ENCODE peak calls at places on chromosomes 11 and 22, in six cellular contexts. One of them, this sample, is unnamed.

GRCh38 chr22:44279059-44279340 is 33.8 kb downstream of the SHISAL1 start:
- DNase-seq in stimulated activated CD4-positive, alpha-beta T cell treated with anti-CD3 and anti-CD28 coated beads, TNF-alpha, amount 100 ng/mL, for 24 hours: no peak
- DNase-seq in fibroblast of gingiva: no peak
- DNase-seq in right cardiac atrium: no peak
- DNase-seq in stomach: no peak
- DNase-seq in HTR-8/SVneo: no peak
- DNase-seq in this sample: no peak

GRCh38 chr11:102552020-102552419 is 21.5 kb upstream of the MMP7 start:
- DNase-seq in stimulated activated CD4-positive, alpha-beta T cell treated with anti-CD3 and anti-CD28 coated beads, TNF-alpha, amount 100 ng/mL, for 24 hours: no peak
- DNase-seq in fibroblast of gingiva: no peak
- DNase-seq in right cardiac atrium: no peak
- DNase-seq in stomach: no peak
- DNase-seq in HTR-8/SVneo: no peak
- DNase-seq in this sample: no peak

GRCh38 chr11:66936326-66936725 is 21.9 kb downstream of the PC start:
- DNase-seq in stimulated activated CD4-positive, alpha-beta T cell treated with anti-CD3 and anti-CD28 coated beads, TNF-alpha, amount 100 ng/mL, for 24 hours: no peak
- DNase-seq in fibroblast of gingiva: peak
- DNase-seq in right cardiac atrium: no peak
- DNase-seq in stomach: no peak
- DNase-seq in HTR-8/SVneo: no peak
- DNase-seq in this sample: no peak

GRCh38 chr11:118634435-118635236 is 27.2 kb downstream of the PHLDB1 start:
- DNase-seq in stimulated activated CD4-positive, alpha-beta T cell treated with anti-CD3 and anti-CD28 coated beads, TNF-alpha, amount 100 ng/mL, for 24 hours: no peak
- DNase-seq in fibroblast of gingiva: peak
- DNase-seq in right cardiac atrium: peak
- DNase-seq in stomach: peak
- DNase-seq in HTR-8/SVneo: no peak
- DNase-seq in this sample: no peak

GRCh38 chr11:88292156-88292844 is 45.2 kb downstream of the CTSC start:
- DNase-seq in stimulated activated CD4-positive, alpha-beta T cell treated with anti-CD3 and anti-CD28 coated beads, TNF-alpha, amount 100 ng/mL, for 24 hours: no peak
- DNase-seq in fibroblast of gingiva: peak
- DNase-seq in right cardiac atrium: peak
- DNase-seq in stomach: peak
- DNase-seq in HTR-8/SVneo: peak
- DNase-seq in this sample: peak

GRCh38 chr11:44261800-44262591 is 47.9 kb downstream of the ALX4 start:
- DNase-seq in stimulated activated CD4-positive, alpha-beta T cell treated with anti-CD3 and anti-CD28 coated beads, TNF-alpha, amount 100 ng/mL, for 24 hours: no peak
- DNase-seq in fibroblast of gingiva: no peak
- DNase-seq in right cardiac atrium: no peak
- DNase-seq in stomach: no peak
- DNase-seq in HTR-8/SVneo: no peak
- DNase-seq in this sample: no peak

GRCh38 chr11:61281581-61282250 is 13.4 kb downstream of the VWCE start:
- DNase-seq in stimulated activated CD4-positive, alpha-beta T cell treated with anti-CD3 and anti-CD28 coated beads, TNF-alpha, amount 100 ng/mL, for 24 hours: no peak
- DNase-seq in fibroblast of gingiva: no peak
- DNase-seq in right cardiac atrium: peak
- DNase-seq in stomach: peak
- DNase-seq in HTR-8/SVneo: no peak
- DNase-seq in this sample: no peak

GRCh38 chr22:19355413-19356157 is 64.1 kb upstream of the CLTCL1 start:
- DNase-seq in stimulated activated CD4-positive, alpha-beta T cell treated with anti-CD3 and anti-CD28 coated beads, TNF-alpha, amount 100 ng/mL, for 24 hours: no peak
- DNase-seq in fibroblast of gingiva: no peak
- DNase-seq in right cardiac atrium: no peak
- DNase-seq in stomach: no peak
- DNase-seq in HTR-8/SVneo: no peak
- DNase-seq in this sample: no peak

GRCh38 chr11:116892374-116892773 is 55.0 kb upstream of the APOA1 start:
- DNase-seq in stimulated activated CD4-positive, alpha-beta T cell treated with anti-CD3 and anti-CD28 coated beads, TNF-alpha, amount 100 ng/mL, for 24 hours: no peak
- DNase-seq in fibroblast of gingiva: no peak
- DNase-seq in right cardiac atrium: no peak
- DNase-seq in stomach: no peak
- DNase-seq in HTR-8/SVneo: no peak
- DNase-seq in this sample: no peak